ENCODE peak calls at places on chromosomes 11 and 22, in nine cellular contexts. One of them, this sample, is unnamed.

GRCh38 chr11:133157180-133157579 is 375.1 kb downstream of the OPCML start:
- DNase-seq in GM12865: no peak
- DNase-seq in H1: no peak
- DNase-seq in AG04450: no peak
- DNase-seq in GM23338: peak
- DNase-seq in GM23248: peak
- DNase-seq in DND-41: no peak
- DNase-seq in IMR-90: no peak
- DNase-seq in Peyer's patch: no peak
- DNase-seq in this sample: no peak

GRCh38 chr11:83363280-83363679 is 77.1 kb upstream of the CCDC90B start:
- DNase-seq in GM12865: no peak
- DNase-seq in H1: no peak
- DNase-seq in AG04450: no peak
- DNase-seq in GM23338: no peak
- DNase-seq in GM23248: no peak
- DNase-seq in DND-41: no peak
- DNase-seq in IMR-90: no peak
- DNase-seq in Peyer's patch: no peak
- DNase-seq in this sample: no peak

GRCh38 chr11:70169136-70169535 is 34.0 kb upstream of the FADD start:
- DNase-seq in GM12865: no peak
- DNase-seq in H1: no peak
- DNase-seq in AG04450: no peak
- DNase-seq in GM23338: no peak
- DNase-seq in GM23248: no peak
- DNase-seq in DND-41: no peak
- DNase-seq in IMR-90: no peak
- DNase-seq in Peyer's patch: no peak
- DNase-seq in this sample: no peak

GRCh38 chr11:111538407-111539114 is 2.0 kb upstream of the LAYN start:
- DNase-seq in GM12865: no peak
- DNase-seq in H1: no peak
- DNase-seq in AG04450: no peak
- DNase-seq in GM23338: no peak
- DNase-seq in GM23248: no peak
- DNase-seq in DND-41: no peak
- DNase-seq in IMR-90: peak
- DNase-seq in Peyer's patch: no peak
- DNase-seq in this sample: no peak

GRCh38 chr11:26297179-26297970 is 34.6 kb upstream of the ANO3 start:
- DNase-seq in GM12865: peak
- DNase-seq in H1: no peak
- DNase-seq in AG04450: peak
- DNase-seq in GM23338: peak
- DNase-seq in GM23248: peak
- DNase-seq in DND-41: no peak
- DNase-seq in IMR-90: peak
- DNase-seq in Peyer's patch: no peak
- DNase-seq in this sample: peak

GRCh38 chr11:124752471-124753100 is 531 bp upstream of the VSIG2 start:
- DNase-seq in GM12865: no peak
- DNase-seq in H1: no peak
- DNase-seq in AG04450: no peak
- DNase-seq in GM23338: peak
- DNase-seq in GM23248: no peak
- DNase-seq in DND-41: no peak
- DNase-seq in IMR-90: no peak
- DNase-seq in Peyer's patch: no peak
- DNase-seq in this sample: no peak

GRCh38 chr11:117395476-117395875 is 67.8 kb downstream of the CEP164 start:
- DNase-seq in GM12865: no peak
- DNase-seq in H1: no peak
- DNase-seq in AG04450: no peak
- DNase-seq in GM23338: no peak
- DNase-seq in GM23248: no peak
- DNase-seq in DND-41: no peak
- DNase-seq in IMR-90: no peak
- DNase-seq in Peyer's patch: no peak
- DNase-seq in this sample: no peak

GRCh38 chr11:119337581-119338317 is 2.9 kb downstream of the C1QTNF5 start:
- DNase-seq in GM12865: no peak
- DNase-seq in H1: no peak
- DNase-seq in AG04450: peak
- DNase-seq in GM23338: peak
- DNase-seq in GM23248: peak
- DNase-seq in DND-41: peak
- DNase-seq in IMR-90: peak
- DNase-seq in Peyer's patch: no peak
- DNase-seq in this sample: no peak

GRCh38 chr22:41862160-41862529 is 29.2 kb downstream of the SREBF2 start:
- DNase-seq in GM12865: peak
- DNase-seq in H1: no peak
- DNase-seq in AG04450: no peak
- DNase-seq in GM23338: no peak
- DNase-seq in GM23248: no peak
- DNase-seq in DND-41: no peak
- DNase-seq in IMR-90: peak
- DNase-seq in Peyer's patch: peak
- DNase-seq in this sample: no peak

GRCh38 chr11:128522943-128523518 is 64.3 kb downstream of the ETS1 start:
- DNase-seq in GM12865: peak
- DNase-seq in H1: no peak
- DNase-seq in AG04450: no peak
- DNase-seq in GM23338: no peak
- DNase-seq in GM23248: peak
- DNase-seq in DND-41: peak
- DNase-seq in IMR-90: no peak
- DNase-seq in Peyer's patch: no peak
- DNase-seq in this sample: no peak

GRCh38 chr22:46833228-46833627 is 70.8 kb downstream of the TBC1D22A start:
- DNase-seq in GM12865: no peak
- DNase-seq in H1: peak
- DNase-seq in AG04450: no peak
- DNase-seq in GM23338: peak
- DNase-seq in GM23248: peak
- DNase-seq in DND-41: no peak
- DNase-seq in IMR-90: peak
- DNase-seq in Peyer's patch: no peak
- DNase-seq in this sample: peak

DNA sequence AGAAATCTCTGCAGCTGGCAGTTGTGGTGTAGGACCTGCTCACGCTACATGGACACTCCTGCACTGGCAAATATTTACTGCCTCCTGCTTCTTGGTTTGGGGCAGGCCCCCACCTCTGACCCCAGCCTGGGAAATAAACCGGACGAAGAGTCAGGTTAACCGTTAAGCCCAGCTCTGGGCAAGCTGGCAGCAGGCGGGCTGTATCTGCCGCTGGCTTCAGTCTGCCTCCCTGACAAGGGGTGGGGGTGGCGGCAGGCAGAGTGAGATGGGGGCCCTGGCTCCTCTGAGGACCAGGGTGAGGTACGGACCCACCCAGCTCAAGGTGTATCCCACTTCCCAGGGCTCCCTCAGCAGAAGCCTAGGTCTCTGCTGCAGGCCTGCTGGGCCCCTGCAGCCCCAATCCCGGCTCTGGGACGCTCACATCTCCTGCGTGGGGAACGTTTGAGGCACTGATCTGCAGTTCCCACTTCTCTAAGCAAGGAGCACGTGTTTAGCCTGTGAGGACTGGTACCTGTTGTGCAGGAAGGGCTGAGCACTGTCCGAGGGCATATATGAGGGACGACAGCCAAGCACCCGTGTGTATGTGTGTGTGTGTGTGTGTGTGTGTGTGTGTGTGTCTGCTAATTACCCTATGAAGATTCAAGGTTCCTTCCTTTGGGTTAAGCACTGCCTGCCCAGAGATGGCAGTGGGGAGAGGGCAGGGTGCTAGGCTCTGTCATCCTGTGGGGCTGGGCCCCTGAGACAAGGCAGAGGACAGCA is 1.1 kb upstream of the LRRC75B start:
- DNase-seq in GM12865: no peak
- DNase-seq in H1: no peak
- DNase-seq in AG04450: no peak
- DNase-seq in GM23338: no peak
- DNase-seq in GM23248: no peak
- DNase-seq in DND-41: no peak
- DNase-seq in IMR-90: no peak
- DNase-seq in Peyer's patch: peak
- DNase-seq in this sample: no peak
- H3K4me3 ChIP-seq in GM12865: no peak
- H3K4me3 ChIP-seq in H1: no peak
- H3K4me3 ChIP-seq in AG04450: no peak
- H3K4me3 ChIP-seq in GM23338: no peak
- H3K4me3 ChIP-seq in GM23248: no peak
- H3K4me3 ChIP-seq in DND-41: no peak
- H3K4me3 ChIP-seq in IMR-90: no peak
- H3K4me3 ChIP-seq in Peyer's patch: no peak
- H3K4me3 ChIP-seq in this sample: no peak

GRCh38 chr11:106087815-106088435 is 10.5 kb downstream of the AASDHPPT start:
- DNase-seq in GM12865: peak
- DNase-seq in H1: no peak
- DNase-seq in AG04450: no peak
- DNase-seq in GM23338: peak
- DNase-seq in GM23248: peak
- DNase-seq in DND-41: peak
- DNase-seq in IMR-90: peak
- DNase-seq in Peyer's patch: peak
- DNase-seq in this sample: peak

GRCh38 chr11:106091480-106092123 is 14.1 kb downstream of the AASDHPPT start:
- DNase-seq in GM12865: peak
- DNase-seq in H1: no peak
- DNase-seq in AG04450: peak
- DNase-seq in GM23338: no peak
- DNase-seq in GM23248: peak
- DNase-seq in DND-41: no peak
- DNase-seq in IMR-90: peak
- DNase-seq in Peyer's patch: no peak
- DNase-seq in this sample: no peak

GRCh38 chr11:106088896-106089295 is 11.4 kb downstream of the AASDHPPT start:
- DNase-seq in GM12865: no peak
- DNase-seq in H1: no peak
- DNase-seq in AG04450: no peak
- DNase-seq in GM23338: no peak
- DNase-seq in GM23248: peak
- DNase-seq in DND-41: no peak
- DNase-seq in IMR-90: peak
- DNase-seq in Peyer's patch: no peak
- DNase-seq in this sample: no peak

GRCh38 chr11:106086850-106087249 is 9.4 kb downstream of the AASDHPPT start:
- DNase-seq in GM12865: no peak
- DNase-seq in H1: no peak
- DNase-seq in AG04450: no peak
- DNase-seq in GM23338: no peak
- DNase-seq in GM23248: no peak
- DNase-seq in DND-41: no peak
- DNase-seq in IMR-90: no peak
- DNase-seq in Peyer's patch: no peak
- DNase-seq in this sample: no peak

GRCh38 chr11:106092446-106092845 is 15.0 kb downstream of the AASDHPPT start:
- DNase-seq in GM12865: no peak
- DNase-seq in H1: no peak
- DNase-seq in AG04450: no peak
- DNase-seq in GM23338: no peak
- DNase-seq in GM23248: no peak
- DNase-seq in DND-41: no peak
- DNase-seq in IMR-90: no peak
- DNase-seq in Peyer's patch: no peak
- DNase-seq in this sample: no peak
- H3K4me3 ChIP-seq in GM12865: no peak
- H3K4me3 ChIP-seq in H1: no peak
- H3K4me3 ChIP-seq in AG04450: no peak
- H3K4me3 ChIP-seq in GM23338: no peak
- H3K4me3 ChIP-seq in GM23248: no peak
- H3K4me3 ChIP-seq in DND-41: no peak
- H3K4me3 ChIP-seq in IMR-90: no peak
- H3K4me3 ChIP-seq in Peyer's patch: no peak
- H3K4me3 ChIP-seq in this sample: no peak

GRCh38 chr11:60973699-60974098 is 2.2 kb downstream of the CD6 start:
- DNase-seq in GM12865: no peak
- DNase-seq in H1: no peak
- DNase-seq in AG04450: no peak
- DNase-seq in GM23338: no peak
- DNase-seq in GM23248: no peak
- DNase-seq in DND-41: no peak
- DNase-seq in IMR-90: no peak
- DNase-seq in Peyer's patch: no peak
- DNase-seq in this sample: no peak

GRCh38 chr11:60970890-60971289 is 590 bp upstream of the CD6 start:
- DNase-seq in GM12865: no peak
- DNase-seq in H1: no peak
- DNase-seq in AG04450: no peak
- DNase-seq in GM23338: no peak
- DNase-seq in GM23248: no peak
- DNase-seq in DND-41: no peak
- DNase-seq in IMR-90: no peak
- DNase-seq in Peyer's patch: no peak
- DNase-seq in this sample: no peak

GRCh38 chr11:60972182-60973030 is 926 bp downstream of the CD6 start:
- DNase-seq in GM12865: no peak
- DNase-seq in H1: no peak
- DNase-seq in AG04450: no peak
- DNase-seq in GM23338: no peak
- DNase-seq in GM23248: no peak
- DNase-seq in DND-41: no peak
- DNase-seq in IMR-90: no peak
- DNase-seq in Peyer's patch: no peak
- DNase-seq in this sample: no peak

GRCh38 chr11:60970369-60970774 is 1.1 kb upstream of the CD6 start:
- DNase-seq in GM12865: peak
- DNase-seq in H1: no peak
- DNase-seq in AG04450: no peak
- DNase-seq in GM23338: peak
- DNase-seq in GM23248: peak
- DNase-seq in DND-41: peak
- DNase-seq in IMR-90: peak
- DNase-seq in Peyer's patch: peak
- DNase-seq in this sample: peak

GRCh38 chr11:60971520-60971919 is at the start of gene CD6:
- DNase-seq in GM12865: peak
- DNase-seq in H1: no peak
- DNase-seq in AG04450: no peak
- DNase-seq in GM23338: no peak
- DNase-seq in GM23248: no peak
- DNase-seq in DND-41: peak
- DNase-seq in IMR-90: no peak
- DNase-seq in Peyer's patch: peak
- DNase-seq in this sample: peak
- H3K4me3 ChIP-seq in GM12865: no peak
- H3K4me3 ChIP-seq in H1: no peak
- H3K4me3 ChIP-seq in AG04450: no peak
- H3K4me3 ChIP-seq in GM23338: no peak
- H3K4me3 ChIP-seq in GM23248: no peak
- H3K4me3 ChIP-seq in DND-41: no peak
- H3K4me3 ChIP-seq in IMR-90: no peak
- H3K4me3 ChIP-seq in Peyer's patch: peak
- H3K4me3 ChIP-seq in this sample: peak

DNA sequence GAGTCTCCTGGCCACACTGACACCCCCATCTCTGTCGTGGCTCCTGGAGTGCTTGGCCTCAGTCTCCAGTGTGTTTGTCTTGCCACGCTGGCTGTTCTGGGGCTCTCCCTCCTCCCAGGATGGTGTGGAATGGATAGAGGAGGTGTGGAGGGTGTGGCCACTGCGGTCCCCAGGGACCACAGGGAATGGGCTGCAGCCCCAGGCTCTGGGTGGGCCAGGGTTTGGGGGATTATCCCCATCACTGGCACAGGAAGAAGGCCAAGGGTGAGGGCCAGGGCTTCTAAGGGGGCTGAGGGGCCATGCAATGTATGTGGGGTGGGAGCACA is 8.1 kb downstream of the GNAZ start:
- DNase-seq in GM12865: no peak
- DNase-seq in H1: no peak
- DNase-seq in AG04450: no peak
- DNase-seq in GM23338: no peak
- DNase-seq in GM23248: no peak
- DNase-seq in DND-41: no peak
- DNase-seq in IMR-90: no peak
- DNase-seq in Peyer's patch: no peak
- DNase-seq in this sample: no peak
- H3K4me3 ChIP-seq in GM12865: no peak
- H3K4me3 ChIP-seq in H1: no peak
- H3K4me3 ChIP-seq in AG04450: no peak
- H3K4me3 ChIP-seq in GM23338: no peak
- H3K4me3 ChIP-seq in GM23248: no peak
- H3K4me3 ChIP-seq in DND-41: no peak
- H3K4me3 ChIP-seq in IMR-90: no peak
- H3K4me3 ChIP-seq in Peyer's patch: no peak
- H3K4me3 ChIP-seq in this sample: no peak

This sample was measured in Jurkat, Clone E6-1.